ENCODE peak calls at places on chromosome 14, in nine cellular contexts. L is effector memory CD8-positive, alpha-beta T cell; E is left cardiac atrium; Z is NCI-H1105; T is stimulated activated CD4-positive, alpha-beta T cell treated with anti-CD3 and anti-CD28 coated beads, TNF-alpha, amount 100 ng/mL, for 4 hours; J is T-cell; S is H54; U is HepG2; H is endothelial cell of umbilical vein. V is an unnamed sample.

GRCh38 chr14:64746298-64747250 is 42.4 kb downstream of the PLEKHG3 start:
- DNase-seq in E (no peak), T (no peak), J (no peak), S (no peak), L (no peak), H (peak; percentile 25), U (no peak), Z (no peak), V (no peak)

GRCh38 chr14:105455766-105456660 is 18.6 kb upstream of the CRIP2 start:
- DNase-seq in U (no peak), H (no peak), Z (no peak), L (no peak), S (no peak), E (peak; percentile 21), T (no peak), J (no peak), V (no peak)

GRCh38 chr14:93976477-93977057 is at the start of gene ASB2:
- DNase-seq in S (no peak), L (no peak), Z (no peak), J (no peak), T (no peak), U (no peak), H (no peak), E (no peak), V (no peak)

GRCh38 chr14:103016071-103016470 is 41.3 kb downstream of the CDC42BPB start:
- DNase-seq in Z (no peak), J (no peak), U (no peak), L (no peak), H (no peak), S (no peak), E (no peak), T (no peak), V (no peak)

GRCh38 chr14:105386581-105387529 is 11.5 kb upstream of the TEX22 start:
- DNase-seq in H (no peak), J (no peak), T (no peak), Z (no peak), S (no peak), L (no peak), E (no peak), U (no peak), V (no peak)

GRCh38 chr14:77100961-77101360 is 2.9 kb downstream of the CIPC start:
- DNase-seq in S (no peak), Z (no peak), H (peak; percentile 28), J (no peak), T (no peak), L (no peak), E (no peak), U (no peak), V (no peak)

GRCh38 chr14:33463731-33464130 is 487.1 kb downstream of the EGLN3 start:
- DNase-seq in T (no peak), E (no peak), Z (no peak), H (no peak), U (no peak), S (no peak), J (no peak), L (no peak), V (no peak)

GRCh38 chr14:36028218-36028617 is 148.3 kb downstream of the PTCSC3 start:
- DNase-seq in H (no peak), Z (no peak), T (no peak), L (no peak), S (no peak), U (no peak), E (no peak), J (no peak), V (no peak)

GRCh38 chr14:78519863-78520262 is 349.7 kb downstream of the NRXN3 start:
- DNase-seq in T (no peak), S (no peak), L (no peak), J (no peak), U (peak; percentile 4), H (peak; percentile 8), Z (no peak), E (peak; percentile 27), V (no peak)

GRCh38 chr14:28773176-28773575 is 6.6 kb downstream of the FOXG1 start:
- DNase-seq in T (no peak), L (no peak), J (no peak), U (no peak), H (no peak), E (no peak), S (no peak), Z (no peak), V (no peak)

GRCh38 chr14:89908712-89909450 is 45.6 kb downstream of the EFCAB11 start:
- DNase-seq in E (no peak), S (no peak), L (no peak), H (no peak), U (no peak), T (no peak), J (no peak), Z (no peak), V (no peak)

GRCh38 chr14:88599761-88600439 is 37.1 kb downstream of the ZC3H14 start:
- DNase-seq in U (no peak), H (no peak), S (no peak), Z (no peak), J (no peak), L (no peak), E (no peak), T (no peak), V (no peak)

GRCh38 chr14:99272669-99273024 is 650 bp upstream of the BCL11B start:
- DNase-seq in L (no peak), E (no peak), J (no peak), H (no peak), T (no peak), S (peak; percentile 47), Z (peak; percentile 51), U (no peak), V (no peak)

GRCh38 chr14:94129758-94130414 is 482 bp upstream of the IFI27L2 start:
- DNase-seq in J (no peak), U (no peak), S (peak; percentile 36), E (peak; percentile 79), T (no peak), L (peak; percentile 20), H (peak; percentile 53), Z (peak; percentile 73), V (peak; percentile 49)

GRCh38 chr14:37202265-37202664 is 4.5 kb downstream of the MIPOL1 start:
- DNase-seq in Z (no peak), U (no peak), J (no peak), T (no peak), H (peak; percentile 36), E (no peak), L (no peak), S (no peak), V (no peak)

GRCh38 chr14:73022051-73022450 is 4.9 kb downstream of the ZFYVE1 start:
- DNase-seq in H (no peak), U (no peak), J (no peak), Z (no peak), S (no peak), E (no peak), T (no peak), L (no peak), V (no peak)

V was measured in HTR-8/SVneo.